ENCODE peak calls at places on chromosome 1, in six cellular contexts. Z, Y, Q, X, O and D are unnamed samples.

GRCh38 chr1:76891931-76892330 is 24.7 kb downstream of the ST6GALNAC5 start:
- DNase-seq in O (no peak), Y (peak), X (no peak), Q (no peak), Z (no peak), D (no peak)

GRCh38 chr1:87246436-87246835 is 82.2 kb upstream of the LMO4 start:
- DNase-seq in O (no peak), Q (no peak), Y (no peak), Z (no peak), X (no peak), D (no peak)

GRCh38 chr1:61708953-61709907 is 15.7 kb downstream of the TM2D1 start:
- DNase-seq in Y (no peak), Q (no peak), X (no peak), Z (peak), O (no peak), D (no peak)

GRCh38 chr1:240193699-240194098 is 102.0 kb downstream of the FMN2 start:
- DNase-seq in Q (no peak), Y (no peak), O (no peak), X (no peak), Z (no peak), D (no peak)

GRCh38 chr1:7971024-7971423 is 9.5 kb downstream of the PARK7 start:
- DNase-seq in Z (no peak), Y (no peak), O (no peak), Q (no peak), X (no peak), D (no peak)

GRCh38 chr1:185861630-185862029 is 127.4 kb downstream of the HMCN1 start:
- DNase-seq in Z (no peak), Q (no peak), X (peak), O (no peak), Y (no peak), D (no peak)

GRCh38 chr1:30882678-30883388 is 25.7 kb downstream of the SDC3 start:
- DNase-seq in Q (no peak), X (no peak), Z (no peak), Y (no peak), O (no peak), D (no peak)

GRCh38 chr1:38207275-38207674 is 160.7 kb upstream of the POU3F1 start:
- DNase-seq in X (no peak), Z (no peak), Y (no peak), Q (no peak), O (no peak), D (no peak)

GRCh38 chr1:62230724-62231123 is 36.1 kb downstream of the L1TD1 start:
- DNase-seq in X (peak), Q (peak), O (peak), Z (no peak), Y (no peak), D (no peak)

GRCh38 chr1:226882631-226883409 is 12.4 kb downstream of the PSEN2 start:
- DNase-seq in O (peak), Z (no peak), Q (no peak), Y (peak), X (peak), D (no peak)

GRCh38 chr1:208244584-208244916 is 366 bp upstream of the PLXNA2 start:
- DNase-seq in O (no peak), Y (no peak), Q (no peak), Z (no peak), X (no peak), D (no peak)
- TF ChIP-seq EZH2 in O (no peak), Y (no peak), Q (no peak), Z (no peak), X (no peak), D (no peak)

GRCh38 chr1:173477286-173478098 is at the start of gene PRDX6:
- DNase-seq in Q (no peak), X (peak), Z (no peak), O (peak), Y (peak), D (peak)
- TF ChIP-seq EZH2 in Q (no peak), X (no peak), Z (no peak), O (no peak), Y (no peak), D (no peak)

GRCh38 chr1:205568469-205569361 is 63.1 kb downstream of the ELK4 start:
- DNase-seq in Z (no peak), Q (no peak), Y (no peak), X (peak), O (peak), D (no peak)
- TF ChIP-seq EZH2 in Z (no peak), Q (peak), Y (peak), X (no peak), O (peak), D (peak)

DNA sequence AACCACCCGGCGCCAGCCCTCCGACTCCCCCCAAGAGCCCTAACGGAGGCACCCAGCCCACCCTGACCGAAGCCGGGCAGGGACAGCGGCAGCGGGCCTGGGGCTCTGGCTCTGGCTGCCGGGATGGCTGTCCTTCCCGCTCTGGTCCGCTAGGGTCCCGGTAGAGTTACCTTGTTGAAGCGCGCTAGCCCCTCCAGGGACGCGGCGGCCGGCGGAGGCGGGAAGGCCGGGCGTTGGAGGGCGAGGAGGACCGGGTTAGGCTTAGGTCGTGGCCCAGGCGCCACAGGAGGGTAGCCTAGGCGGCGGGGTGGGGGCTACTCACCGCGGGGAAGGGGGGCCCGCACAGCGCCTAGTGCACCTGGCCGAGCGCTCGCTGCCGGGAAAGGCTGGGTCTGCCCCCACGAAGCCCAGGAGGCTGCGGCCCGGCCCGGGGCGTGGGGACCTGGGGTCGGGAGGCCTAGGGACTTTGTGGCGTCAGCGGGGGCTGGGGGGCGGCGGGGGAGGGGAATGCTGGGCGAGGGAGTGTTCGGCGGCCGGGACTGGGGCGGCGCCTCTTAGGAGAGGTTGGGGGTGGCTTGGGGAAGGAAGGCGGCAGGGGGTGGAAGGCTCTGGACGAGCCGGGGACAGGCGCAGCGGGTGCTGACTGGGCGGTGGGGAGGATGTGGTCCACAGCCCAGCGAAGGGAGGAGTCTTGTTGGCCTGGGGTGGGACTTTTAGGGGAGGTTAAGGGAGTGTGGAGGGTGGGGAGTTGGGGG is at the start of gene TRIM17:
- DNase-seq in Y (no peak), O (peak), X (no peak), Z (no peak), Q (no peak), D (peak)
- TF ChIP-seq EZH2 in Y (peak), O (no peak), X (no peak), Z (no peak), Q (no peak), D (no peak)

DNA sequence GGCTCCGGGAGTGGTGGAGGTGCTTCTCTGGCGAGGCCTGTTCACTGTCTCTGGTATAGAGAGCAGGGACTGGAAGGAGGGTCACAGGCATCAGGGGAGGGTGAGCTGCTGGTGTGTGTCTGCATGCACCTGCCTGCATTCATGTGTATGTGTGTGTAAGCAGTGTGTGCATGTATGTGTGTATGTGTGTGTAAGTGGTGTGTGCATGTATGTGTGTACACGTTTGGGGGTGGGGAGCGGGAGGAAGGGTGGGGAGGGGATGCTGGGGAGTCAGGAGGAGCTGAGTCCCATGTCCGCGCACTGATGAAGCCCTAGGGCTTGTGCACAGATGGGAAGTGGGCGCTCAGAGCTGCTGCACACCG is 49.0 kb downstream of the ARHGEF16 start:
- DNase-seq in Z (no peak), Q (no peak), O (no peak), Y (no peak), X (no peak), D (no peak)
- TF ChIP-seq EZH2 in Z (no peak), Q (no peak), O (no peak), Y (no peak), X (no peak), D (no peak)

GRCh38 chr1:219518168-219518905 is 94.6 kb downstream of the ZC3H11B start:
- DNase-seq in Y (no peak), X (peak), Z (no peak), O (peak), Q (peak), D (no peak)
- TF ChIP-seq EZH2 in Y (no peak), X (no peak), Z (no peak), O (no peak), Q (no peak), D (no peak)